ENCODE peak calls at places on chromosome 12, in six cellular contexts. L is IMR-90, H is neuronal stem cell, P is trophoblast cell, G is H1, I is mesenchymal stem cell. X is an unnamed sample.

GRCh38 chr12:39287817-39288216 is 155.1 kb downstream of the KIF21A start:
- DNase-seq in I (peak; percentile 34), H (no peak), P (no peak), L (no peak), G (no peak), X (no peak)

GRCh38 chr12:127388985-127389384 is 878.0 kb upstream of the TMEM132C start:
- DNase-seq in G (no peak), H (no peak), L (no peak), I (no peak), P (no peak), X (no peak)

GRCh38 chr12:103093499-103094106 is 136.1 kb downstream of the ASCL1 start:
- DNase-seq in I (no peak), P (peak; percentile 30), G (no peak), L (no peak), H (no peak), X (peak; percentile 59)

GRCh38 chr12:52044284-52044983 is 6.8 kb upstream of the NR4A1 start:
- DNase-seq in H (no peak), I (no peak), G (no peak), P (no peak), L (no peak), X (no peak)

GRCh38 chr12:91178139-91178561 is 4.5 kb downstream of the DCN start:
- DNase-seq in L (peak; percentile 62), I (peak; percentile 55), P (no peak), H (no peak), G (no peak), X (peak; percentile 15)

GRCh38 chr12:48307269-48307668 is 43.5 kb downstream of the ZNF641 start:
- DNase-seq in I (no peak), H (no peak), L (no peak), G (no peak), P (no peak), X (no peak)

GRCh38 chr12:56348776-56349175 is 10.1 kb downstream of the IL23A start:
- DNase-seq in G (no peak), L (no peak), H (no peak), P (no peak), I (no peak), X (no peak)

GRCh38 chr12:12717586-12718381 is 616 bp downstream of the CDKN1B start:
- DNase-seq in P (no peak), I (peak; percentile 41), L (no peak), G (peak; percentile 56), H (no peak), X (peak; percentile 55)

GRCh38 chr12:16352481-16352880 is 5.0 kb downstream of the MGST1 start:
- DNase-seq in P (no peak), I (peak; percentile 40), G (no peak), H (no peak), L (peak; percentile 73), X (peak; percentile 53)

GRCh38 chr12:14111230-14111865 is 129.9 kb upstream of the GRIN2B start:
- DNase-seq in H (no peak), L (no peak), I (no peak), P (no peak), G (peak; percentile 49), X (peak; percentile 76)

GRCh38 chr12:107514887-107515445 is 170.6 kb upstream of the PWP1 start:
- DNase-seq in G (no peak), H (no peak), I (peak; percentile 22), P (peak; percentile 1), L (peak; percentile 67), X (no peak)

GRCh38 chr12:94187351-94187750 is 39.0 kb downstream of the PLXNC1 start:
- DNase-seq in L (no peak), I (no peak), G (no peak), H (no peak), P (no peak), X (no peak)

GRCh38 chr12:86827409-86827808 is 571.2 kb upstream of the MGAT4C start:
- DNase-seq in H (no peak), I (no peak), P (no peak), L (no peak), G (no peak), X (no peak)

GRCh38 chr12:98424726-98425401 is 90.5 kb upstream of the TMPO start:
- DNase-seq in I (peak; percentile 77), L (peak; percentile 73), G (no peak), P (peak; percentile 87), H (peak; percentile 37), X (peak; percentile 78)

GRCh38 chr12:56805282-56805855 is 42.2 kb downstream of the HSD17B6 start:
- DNase-seq in I (no peak), P (no peak), G (no peak), L (no peak), H (no peak), X (no peak)

GRCh38 chr12:19045421-19045820 is 84.1 kb upstream of the PLEKHA5 start:
- DNase-seq in I (peak; percentile 28), G (no peak), H (no peak), P (no peak), L (peak; percentile 13), X (no peak)

GRCh38 chr12:58310368-58310767 is 369.0 kb downstream of the ATP23 start:
- DNase-seq in L (peak; percentile 78), H (no peak), P (no peak), I (peak; percentile 80), G (no peak), X (no peak)

GRCh38 chr12:33205986-33206385 is 233.6 kb downstream of the SYT10 start:
- DNase-seq in I (no peak), H (no peak), P (no peak), G (no peak), L (no peak), X (no peak)
- H2BK120ac ChIP-seq in I (no peak overlapping the region), H (no peak overlapping the region), P (no peak overlapping the region), G (no peak overlapping the region), L (no peak overlapping the region), X (no peak overlapping the region)

GRCh38 chr12:8027856-8028255 is 4.7 kb upstream of the FOXJ2 start:
- DNase-seq in H (no peak), P (no peak), L (no peak), G (no peak), I (no peak), X (no peak)
- H3K9ac ChIP-seq in H (no peak overlapping the region), P (no peak overlapping the region), L (no peak overlapping the region), G (no peak overlapping the region), I (peak overlapping the region; percentile 98), X (no peak overlapping the region)

GRCh38 chr12:65881348-65881961 is 57.2 kb downstream of the HMGA2 start:
- DNase-seq in P (no peak), I (peak; percentile 87), H (no peak), G (no peak), L (peak; percentile 75), X (peak; percentile 53)
- H3K4me3 ChIP-seq in P (no peak overlapping the region), I (no peak overlapping the region), H (no peak overlapping the region), G (no peak overlapping the region), L (no peak overlapping the region), X (no peak overlapping the region)

DNA sequence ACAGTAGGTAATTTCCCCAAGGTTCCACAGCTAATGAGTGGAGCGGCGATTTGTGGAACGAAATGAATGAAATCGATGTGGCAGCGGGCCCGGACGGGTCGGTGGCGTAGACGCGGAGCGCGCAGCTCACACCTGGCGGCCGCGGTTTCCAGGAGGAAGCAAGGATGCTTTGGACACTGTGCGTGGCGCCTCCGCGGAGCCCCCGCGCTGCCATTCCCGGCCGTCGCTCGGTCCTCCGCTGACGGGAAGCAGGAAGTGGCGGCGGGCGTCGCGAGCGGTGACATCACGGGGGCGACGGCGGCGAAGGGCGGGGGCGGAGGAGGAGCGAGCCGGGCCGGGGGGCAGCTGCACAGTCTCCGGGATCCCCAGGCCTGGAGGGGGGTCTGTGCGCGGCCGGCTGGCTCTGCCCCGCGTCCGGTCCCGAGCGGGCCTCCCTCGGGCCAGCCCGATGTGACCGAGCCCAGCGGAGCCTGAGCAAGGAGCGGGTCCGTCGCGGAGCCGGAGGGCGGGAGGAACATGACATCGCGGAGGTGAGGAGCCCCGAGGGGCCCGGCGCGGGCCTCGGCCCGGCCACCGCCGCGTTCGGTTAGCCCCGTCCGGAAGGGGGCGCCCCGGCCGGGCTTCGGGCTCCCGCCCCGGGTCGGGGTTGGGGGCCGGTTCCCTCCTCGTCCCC is at the start of gene PTPN11:
- DNase-seq in G (peak; percentile 99), P (peak; percentile 76), L (peak; percentile 69), I (peak; percentile 88), H (peak; percentile 83), X (peak; percentile 91)
- H2BK120ac ChIP-seq in G (no peak within 1 kb of the TSS), P (peak within 1 kb of the TSS; percentile 85), L (peak within 1 kb of the TSS; percentile 53), I (peak within 1 kb of the TSS; percentile 85), H (no peak within 1 kb of the TSS), X (peak within 1 kb of the TSS; percentile 89)

DNA sequence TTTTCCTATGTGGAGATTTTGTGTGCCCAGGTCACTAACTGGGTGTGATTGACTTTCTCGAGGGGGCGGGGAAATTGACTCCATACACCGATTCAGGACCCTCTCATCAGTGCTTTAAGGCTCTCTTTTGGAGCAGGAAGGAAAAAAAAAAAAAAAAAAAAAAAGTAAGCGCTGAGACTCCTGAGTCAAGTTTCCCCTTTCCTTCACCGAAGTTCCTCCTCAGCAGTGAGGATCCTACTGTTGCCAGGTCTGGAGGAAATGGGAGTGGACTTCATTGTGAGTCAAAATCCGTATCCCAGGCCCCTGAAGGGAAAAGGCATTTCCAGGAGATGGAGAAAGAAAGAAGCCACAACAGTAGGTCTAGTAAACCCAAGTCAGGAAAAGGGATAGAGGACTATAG is 1.4 kb downstream of the PPFIBP1 start:
- DNase-seq in H (no peak), G (no peak), I (peak; percentile 72), L (peak; percentile 81), P (no peak), X (peak; percentile 88)
- H3K9ac ChIP-seq in H (no peak overlapping the region), G (no peak overlapping the region), I (peak overlapping the region; percentile 99), L (peak overlapping the region; percentile 92), P (no peak overlapping the region), X (peak overlapping the region; percentile 90)

DNA sequence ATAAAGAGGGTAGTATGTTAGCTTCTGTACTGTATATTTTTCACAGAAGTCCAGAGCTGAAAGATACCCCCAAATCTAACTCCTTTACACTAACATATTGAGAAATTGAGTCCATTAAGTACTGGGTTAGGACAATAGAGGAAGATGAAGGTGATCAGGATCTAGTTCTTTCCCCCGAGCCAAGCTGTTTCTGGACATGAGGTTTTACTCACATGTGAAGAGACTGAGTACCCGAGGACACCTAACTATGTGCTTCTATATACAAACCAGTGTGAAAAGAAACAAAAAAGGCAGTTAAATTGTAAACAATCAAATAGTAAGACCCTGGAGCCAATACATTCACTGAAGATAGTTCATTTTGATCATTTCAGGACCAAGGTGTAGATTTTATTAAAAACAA is 3.8 kb upstream of the TRHDE start:
- DNase-seq in L (no peak), P (no peak), G (no peak), I (no peak), H (no peak), X (no peak)
- H3K4me3 ChIP-seq in L (no peak overlapping the region), P (no peak overlapping the region), G (no peak overlapping the region), I (no peak overlapping the region), H (no peak overlapping the region), X (no peak overlapping the region)

DNA sequence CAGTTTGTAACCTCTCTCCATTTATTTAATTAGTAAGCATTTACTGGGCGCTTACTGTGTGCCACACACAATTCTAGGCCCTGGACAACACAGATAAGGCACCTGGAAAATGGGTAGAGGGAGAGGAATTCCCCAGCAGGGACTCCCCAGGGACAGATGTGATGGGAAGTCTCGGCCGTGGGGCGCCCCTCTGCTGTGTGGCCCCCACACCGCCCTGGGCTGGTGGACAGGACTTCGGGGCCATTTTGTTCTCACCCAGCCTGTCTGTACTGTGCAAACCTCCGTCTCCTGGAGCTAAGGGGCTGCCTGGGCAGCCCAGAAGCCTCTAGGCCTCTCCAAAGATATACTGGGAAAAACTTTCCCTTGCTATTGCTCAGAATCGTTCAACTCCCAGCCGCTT is 64.3 kb upstream of the NCOR2 start:
- DNase-seq in H (no peak), G (no peak), P (no peak), L (no peak), I (no peak), X (no peak)
- H2BK120ac ChIP-seq in H (no peak overlapping the region), G (no peak overlapping the region), P (peak overlapping the region; percentile 97), L (no peak overlapping the region), I (no peak overlapping the region), X (no peak overlapping the region)

GRCh38 chr12:76311796-76312195 is 36.4 kb downstream of the BBS10 start:
- DNase-seq in H (no peak), G (no peak), P (no peak), I (peak; percentile 42), L (peak; percentile 51), X (no peak)
- H3K9ac ChIP-seq in H (no peak overlapping the region), G (no peak overlapping the region), P (no peak overlapping the region), I (no peak overlapping the region), L (no peak overlapping the region), X (no peak overlapping the region)

X was measured in mesendoderm.